ENCODE peak calls at places on chromosome 21, in eight cellular contexts. C, E, G, Y, Z, R, J and L are unnamed samples.

GRCh38 chr21:44938976-44939531 is 775 bp upstream of the SLX9 start:
- DNase-seq in C (no peak), E (no peak), G (no peak), Y (no peak), Z (no peak), R (no peak), J (no peak), L (no peak)

GRCh38 chr21:21200103-21200938 is 202.1 kb downstream of the NCAM2 start:
- DNase-seq in C (no peak), E (no peak), G (no peak), Y (peak; percentile 65), Z (no peak), R (peak; percentile 3), J (no peak), L (no peak)

GRCh38 chr21:14620152-14620551 is 74.0 kb upstream of the SAMSN1 start:
- DNase-seq in C (no peak), E (no peak), G (no peak), Y (no peak), Z (no peak), R (no peak), J (no peak), L (peak; percentile 13)

GRCh38 chr21:41612674-41613250 is 104.8 kb upstream of the TMPRSS2 start:
- DNase-seq in C (peak; percentile 55), E (no peak), G (peak; percentile 65), Y (peak; percentile 91), Z (no peak), R (peak; percentile 77), J (peak; percentile 72), L (no peak)

GRCh38 chr21:20994790-20995189 is 3.4 kb upstream of the NCAM2 start:
- DNase-seq in C (no peak), E (no peak), G (no peak), Y (no peak), Z (no peak), R (no peak), J (no peak), L (no peak)

GRCh38 chr21:31914472-31914871 is 41.7 kb downstream of the HUNK start:
- DNase-seq in C (no peak), E (no peak), G (no peak), Y (no peak), Z (no peak), R (no peak), J (no peak), L (no peak)

GRCh38 chr21:43352568-43353281 is 74.2 kb downstream of the SIK1 start:
- DNase-seq in C (peak; percentile 58), E (peak; percentile 19), G (no peak), Y (no peak), Z (no peak), R (no peak), J (no peak), L (peak; percentile 99)

GRCh38 chr21:29481641-29482040 is 182.9 kb downstream of the BACH1 start:
- DNase-seq in C (no peak), E (no peak), G (no peak), Y (no peak), Z (no peak), R (no peak), J (no peak), L (no peak)

GRCh38 chr21:38311091-38311490 is 54.3 kb downstream of the KCNJ15 start:
- DNase-seq in C (no peak), E (no peak), G (no peak), Y (no peak), Z (no peak), R (no peak), J (no peak), L (no peak)

GRCh38 chr21:35436899-35437298 is 387.8 kb upstream of the RUNX1 start:
- DNase-seq in C (no peak), E (no peak), G (no peak), Y (no peak), Z (no peak), R (no peak), J (no peak), L (no peak)

GRCh38 chr21:38621132-38621531 is 122.9 kb upstream of the ERG start:
- DNase-seq in C (no peak), E (no peak), G (no peak), Y (no peak), Z (no peak), R (no peak), J (peak; percentile 3), L (peak; percentile 86)

GRCh38 chr21:35294231-35294898 is 245.3 kb upstream of the RUNX1 start:
- DNase-seq in C (no peak), E (no peak), G (no peak), Y (no peak), Z (no peak), R (no peak), J (peak; percentile 69), L (peak; percentile 38)

GRCh38 chr21:22019766-22020165 is 1021.6 kb downstream of the NCAM2 start:
- DNase-seq in C (no peak), E (no peak), G (no peak), Y (no peak), Z (no peak), R (no peak), J (no peak), L (no peak)

GRCh38 chr21:41955516-41955915 is 1.7 kb upstream of the C2CD2 start:
- DNase-seq in C (no peak), E (no peak), G (no peak), Y (no peak), Z (no peak), R (no peak), J (no peak), L (no peak)

GRCh38 chr21:35395728-35396127 is 346.6 kb upstream of the RUNX1 start:
- DNase-seq in C (no peak), E (no peak), G (no peak), Y (peak; percentile 65), Z (no peak), R (no peak), J (no peak), L (no peak)

GRCh38 chr21:15144026-15144425 is 79.2 kb upstream of the NRIP1 start:
- DNase-seq in C (no peak), E (no peak), G (no peak), Y (no peak), Z (no peak), R (no peak), J (no peak), L (no peak)

GRCh38 chr21:28436286-28436932 is 556.3 kb downstream of the LTN1 start:
- DNase-seq in C (no peak), E (no peak), G (no peak), Y (peak; percentile 50), Z (no peak), R (peak; percentile 15), J (no peak), L (no peak)

GRCh38 chr21:45612096-45613019 is 31.2 kb upstream of the PCBP3 start:
- DNase-seq in C (no peak), E (no peak), G (no peak), Y (peak; percentile 22), Z (no peak), R (no peak), J (no peak), L (no peak)

GRCh38 chr21:46114963-46115362 is 17.1 kb downstream of the COL6A2 start:
- DNase-seq in C (no peak), E (no peak), G (peak; percentile 4), Y (no peak), Z (no peak), R (no peak), J (no peak), L (no peak)

GRCh38 chr21:42997053-42997452 is 22.7 kb downstream of the PKNOX1 start:
- DNase-seq in C (no peak), E (no peak), G (no peak), Y (peak; percentile 58), Z (no peak), R (no peak), J (no peak), L (no peak)

GRCh38 chr21:46131721-46132651 is 23.4 kb downstream of the FTCD start:
- DNase-seq in C (no peak), E (no peak), G (no peak), Y (no peak), Z (no peak), R (no peak), J (no peak), L (no peak)

GRCh38 chr21:38120984-38121855 is 135.6 kb upstream of the KCNJ15 start:
- DNase-seq in C (no peak), E (no peak), G (no peak), Y (no peak), Z (no peak), R (no peak), J (no peak), L (no peak)

GRCh38 chr21:36156815-36157670 is at the start of gene DOP1B:
- DNase-seq in C (peak; percentile 54), E (no peak), G (no peak), Y (no peak), Z (no peak), R (no peak), J (no peak), L (peak; percentile 53)

GRCh38 chr21:43782741-43783700 is 6.4 kb upstream of the RRP1 start:
- DNase-seq in C (no peak), E (no peak), G (no peak), Y (peak; percentile 35), Z (no peak), R (no peak), J (peak; percentile 45), L (peak; percentile 96)

GRCh38 chr21:38954450-38955059 is 148.8 kb downstream of the ETS2 start:
- DNase-seq in C (no peak), E (no peak), G (no peak), Y (no peak), Z (no peak), R (no peak), J (no peak), L (no peak)

GRCh38 chr21:17660862-17661261 is 48.2 kb upstream of the BTG3 start:
- DNase-seq in C (no peak), E (no peak), G (no peak), Y (no peak), Z (no peak), R (no peak), J (no peak), L (no peak)

GRCh38 chr21:32817206-32817605 is 45.7 kb upstream of the PAXBP1 start:
- DNase-seq in C (no peak), E (no peak), G (no peak), Y (no peak), Z (no peak), R (no peak), J (no peak), L (no peak)

GRCh38 chr21:42079939-42080787 is 9.0 kb downstream of the UMODL1 start:
- DNase-seq in C (no peak), E (no peak), G (no peak), Y (no peak), Z (no peak), R (no peak), J (no peak), L (no peak)

GRCh38 chr21:33117268-33117888 is 47.4 kb downstream of the OLIG1 start:
- DNase-seq in C (no peak), E (no peak), G (no peak), Y (no peak), Z (no peak), R (no peak), J (no peak), L (no peak)

GRCh38 chr21:43266534-43266933 is 97.7 kb downstream of the CRYAA start:
- DNase-seq in C (no peak), E (no peak), G (no peak), Y (no peak), Z (no peak), R (no peak), J (no peak), L (no peak)

GRCh38 chr21:41641821-41642368 is 125.0 kb downstream of the RIPK4 start:
- DNase-seq in C (no peak), E (no peak), G (no peak), Y (peak; percentile 73), Z (no peak), R (no peak), J (peak; percentile 72), L (no peak)

GRCh38 chr21:45026066-45026745 is 48.2 kb upstream of the ADARB1 start:
- DNase-seq in C (no peak), E (no peak), G (no peak), Y (no peak), Z (no peak), R (no peak), J (no peak), L (no peak)

GRCh38 chr21:36980280-36981048 is 14.0 kb upstream of the HLCS start:
- DNase-seq in C (no peak), E (no peak), G (peak; percentile 20), Y (no peak), Z (no peak), R (no peak), J (peak; percentile 31), L (no peak)

GRCh38 chr21:18384771-18385170 is 18.8 kb downstream of the TMPRSS15 start:
- DNase-seq in C (no peak), E (no peak), G (no peak), Y (peak; percentile 13), Z (no peak), R (peak; percentile 18), J (no peak), L (peak; percentile 57)